ENCODE peak calls at places on chromosomes 1 and 21, in seven cellular contexts. E, T, A, G, D, X and J are unnamed samples.
A peak's percentile ranks its signal among the peaks of the same experiment; 100 is the strongest.

GRCh38 chr1:16032388-16033100 is 10.7 kb downstream of the CLCNKA start:
- DNase-seq in E (peak; percentile 96), T (peak; percentile 90), A (peak; percentile 58), G (peak; percentile 73), D (peak; percentile 83), X (peak; percentile 71), J (peak; percentile 87)

GRCh38 chr1:25642710-25643109 is 26.1 kb downstream of the MAN1C1 start:
- DNase-seq in E (no peak), T (peak; percentile 72), A (no peak), G (no peak), D (no peak), X (no peak), J (no peak)

GRCh38 chr1:1088801-1089680 is 14.9 kb upstream of the RNF223 start:
- DNase-seq in E (no peak), T (no peak), A (no peak), G (no peak), D (no peak), X (no peak), J (peak; percentile 6)

GRCh38 chr21:37358392-37358791 is 8.2 kb upstream of the DYRK1A start:
- DNase-seq in E (no peak), T (no peak), A (peak; percentile 34), G (no peak), D (no peak), X (no peak), J (no peak)

GRCh38 chr1:54499097-54500029 is 48.7 kb upstream of the ACOT11 start:
- DNase-seq in E (peak; percentile 80), T (no peak), A (peak; percentile 12), G (peak; percentile 30), D (no peak), X (no peak), J (no peak)

GRCh38 chr21:44335266-44336059 is 3.7 kb downstream of the CFAP410 start:
- DNase-seq in E (no peak), T (no peak), A (no peak), G (no peak), D (no peak), X (no peak), J (no peak)

GRCh38 chr1:84434756-84435142 is 36.5 kb downstream of the DNASE2B start:
- DNase-seq in E (no peak), T (no peak), A (no peak), G (no peak), D (no peak), X (no peak), J (no peak)

GRCh38 chr1:83104558-83104957 is 894.4 kb downstream of the TTLL7 start:
- DNase-seq in E (no peak), T (no peak), A (no peak), G (no peak), D (no peak), X (no peak), J (no peak)

GRCh38 chr1:228370941-228371740 is 35.5 kb downstream of the TRIM11 start:
- DNase-seq in E (no peak), T (peak; percentile 47), A (no peak), G (no peak), D (no peak), X (no peak), J (no peak)

GRCh38 chr1:15443281-15443680 is 5.0 kb downstream of the CTRC start:
- DNase-seq in E (no peak), T (no peak), A (no peak), G (no peak), D (no peak), X (no peak), J (no peak)

GRCh38 chr21:36035381-36035791 is 24.9 kb downstream of the SETD4 start:
- DNase-seq in E (peak; percentile 78), T (no peak), A (no peak), G (no peak), D (no peak), X (peak; percentile 35), J (no peak)

GRCh38 chr1:99170516-99170915 is 93.8 kb upstream of the PLPPR4 start:
- DNase-seq in E (no peak), T (no peak), A (peak; percentile 46), G (no peak), D (no peak), X (no peak), J (no peak)

GRCh38 chr1:17826165-17826488 is 71.0 kb downstream of the ACTL8 start:
- DNase-seq in E (peak; percentile 47), T (peak; percentile 65), A (no peak), G (no peak), D (peak; percentile 66), X (peak; percentile 23), J (peak; percentile 11)

GRCh38 chr1:26824735-26825134 is 1.8 kb upstream of the ZDHHC18 start:
- DNase-seq in E (no peak), T (no peak), A (no peak), G (peak; percentile 52), D (no peak), X (no peak), J (no peak)

GRCh38 chr1:168338589-168339503 is 58.2 kb downstream of the TBX19 start:
- DNase-seq in E (no peak), T (no peak), A (no peak), G (no peak), D (no peak), X (no peak), J (no peak)

GRCh38 chr21:45048026-45048698 is 26.2 kb upstream of the ADARB1 start:
- DNase-seq in E (no peak), T (no peak), A (no peak), G (no peak), D (no peak), X (no peak), J (no peak)

GRCh38 chr1:172167801-172168596 is 252.5 kb upstream of the C1orf105 start:
- DNase-seq in E (no peak), T (no peak), A (peak; percentile 81), G (no peak), D (no peak), X (no peak), J (peak; percentile 20)

GRCh38 chr1:238329671-238330070 is 438.9 kb upstream of the ZP4 start:
- DNase-seq in E (no peak), T (no peak), A (no peak), G (no peak), D (no peak), X (no peak), J (no peak)

GRCh38 chr1:184034761-184035379 is 2.7 kb downstream of the COLGALT2 start:
- DNase-seq in E (no peak), T (no peak), A (no peak), G (no peak), D (no peak), X (no peak), J (no peak)

GRCh38 chr1:150486966-150487762 is at the start of gene TARS2:
- DNase-seq in E (peak; percentile 99), T (peak; percentile 95), A (peak; percentile 97), G (peak; percentile 96), D (peak; percentile 98), X (peak; percentile 100), J (peak; percentile 98)

GRCh38 chr1:58809327-58810040 is 25.6 kb upstream of the JUN start:
- DNase-seq in E (no peak), T (no peak), A (peak; percentile 79), G (no peak), D (no peak), X (no peak), J (no peak)

GRCh38 chr1:24970399-24970753 is 40.3 kb upstream of the RUNX3 start:
- DNase-seq in E (peak; percentile 66), T (no peak), A (no peak), G (no peak), D (no peak), X (no peak), J (no peak)

GRCh38 chr1:162876751-162877150 is 15.8 kb upstream of the CCDC190 start:
- DNase-seq in E (peak; percentile 16), T (no peak), A (no peak), G (no peak), D (no peak), X (no peak), J (no peak)

GRCh38 chr1:32741417-32742131 is 39.0 kb upstream of the SYNC start:
- DNase-seq in E (no peak), T (no peak), A (no peak), G (no peak), D (peak; percentile 54), X (no peak), J (peak; percentile 26)

GRCh38 chr1:59139396-59139795 is 157.5 kb upstream of the FGGY start:
- DNase-seq in E (peak; percentile 61), T (no peak), A (peak; percentile 38), G (no peak), D (no peak), X (no peak), J (no peak)

DNA sequence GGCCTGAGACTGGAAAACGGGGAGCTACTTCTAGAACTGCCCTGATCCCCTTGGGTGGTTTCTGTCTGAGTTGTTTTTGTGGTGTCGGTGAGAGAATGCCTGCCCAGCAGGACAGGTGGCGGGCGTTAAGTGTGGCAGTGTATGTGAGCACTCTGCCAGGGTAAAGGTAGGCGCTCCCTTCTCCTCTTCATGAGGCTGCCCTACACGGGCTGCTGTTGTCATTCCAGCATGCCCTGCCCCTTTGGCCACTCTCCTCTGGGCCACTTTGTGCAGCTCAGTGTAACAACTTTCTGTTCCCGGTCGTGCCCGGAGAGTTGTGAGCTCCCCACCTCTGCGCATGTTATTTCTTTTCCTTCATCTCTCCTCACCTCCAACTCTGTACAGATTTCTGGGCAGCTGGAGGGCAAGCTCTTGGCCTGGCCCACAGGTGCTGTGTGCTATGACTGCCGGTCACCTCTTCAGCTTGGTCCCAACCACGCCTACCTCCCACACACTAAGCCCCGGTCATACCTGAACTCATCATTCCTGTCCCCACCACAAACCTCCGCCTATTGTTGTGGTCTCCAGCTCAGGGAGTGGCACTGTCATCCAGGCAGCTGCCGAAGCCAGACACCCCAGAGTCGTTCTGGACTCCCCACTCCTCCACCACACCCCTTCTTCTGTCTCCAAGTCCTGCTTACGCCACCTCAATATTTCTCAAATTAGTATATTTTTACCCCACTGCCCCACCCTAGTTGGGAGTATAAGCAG is 69.0 kb downstream of the GADD45A start:
- DNase-seq in E (no peak), T (no peak), A (peak; percentile 94), G (no peak), D (no peak), X (no peak), J (no peak)
- H3K36me3 ChIP-seq in E (no peaks in the 10 kb centered on the region), T (no peaks in the 10 kb centered on the region), A (no peaks in the 10 kb centered on the region), G (no peaks in the 10 kb centered on the region), D (no peaks in the 10 kb centered on the region), X (peaks cover 8% of the 10 kb centered on the region), J (no peaks in the 10 kb centered on the region)

GRCh38 chr1:155000475-155000724 is 2.2 kb upstream of the ZBTB7B start:
- DNase-seq in E (no peak), T (peak; percentile 64), A (no peak), G (peak; percentile 57), D (peak; percentile 63), X (no peak), J (no peak)
- H3K4me3 ChIP-seq in E (peak overlapping the region; percentile 10), T (peak overlapping the region; percentile 2), A (peak overlapping the region; percentile 62), G (peak overlapping the region; percentile 68), D (peak overlapping the region; percentile 83), X (peak overlapping the region; percentile 71), J (peak overlapping the region; percentile 77)

GRCh38 chr21:46374761-46375389 is 50.9 kb downstream of the PCNT start:
- DNase-seq in E (no peak), T (no peak), A (no peak), G (no peak), D (no peak), X (no peak), J (no peak)
- H3K4me1 ChIP-seq in E (no peaks in the 10 kb centered on the region), T (no peaks in the 10 kb centered on the region), A (peaks cover 10% of the 10 kb centered on the region), G (no peaks in the 10 kb centered on the region), D (no peaks in the 10 kb centered on the region), X (peaks cover 2% of the 10 kb centered on the region), J (no peaks in the 10 kb centered on the region)

GRCh38 chr1:40748841-40749718 is 34.5 kb upstream of the KCNQ4 start:
- DNase-seq in E (no peak), T (no peak), A (no peak), G (no peak), D (peak; percentile 36), X (no peak), J (no peak)
- H3K36me3 ChIP-seq in E (peaks cover 4% of the 10 kb centered on the region), T (peaks cover 8% of the 10 kb centered on the region), A (peaks cover 4% of the 10 kb centered on the region), G (no peaks in the 10 kb centered on the region), D (peaks cover 2% of the 10 kb centered on the region), X (peaks cover 65% of the 10 kb centered on the region), J (peaks cover 27% of the 10 kb centered on the region)